ENCODE peak calls at places on chromosome 12, in eight cellular contexts. One of them, this sample, is unnamed.

GRCh38 chr12:89236748-89237428 is 115.4 kb downstream of the DUSP6 start:
- DNase-seq in central memory CD4-positive, alpha-beta T cell: no peak
- DNase-seq in type B pancreatic cell: no peak
- DNase-seq in CD8-positive, alpha-beta memory T cell: no peak
- DNase-seq in activated naive CD8-positive, alpha-beta T cell treated with anti-CD3 and anti-CD28 coated beads for 36 hours: no peak
- DNase-seq in fibroblast of the conjunctiva: no peak
- DNase-seq in head of caudate nucleus: no peak
- DNase-seq in CD8-positive, alpha-beta T cell: no peak
- DNase-seq in this sample: no peak

GRCh38 chr12:50242751-50243191 is 40.5 kb downstream of the LIMA1 start:
- DNase-seq in fibroblast of the conjunctiva: no peak
- DNase-seq in CD8-positive, alpha-beta T cell: no peak
- DNase-seq in type B pancreatic cell: no peak
- DNase-seq in CD8-positive, alpha-beta memory T cell: no peak
- DNase-seq in central memory CD4-positive, alpha-beta T cell: no peak
- DNase-seq in head of caudate nucleus: no peak
- DNase-seq in activated naive CD8-positive, alpha-beta T cell treated with anti-CD3 and anti-CD28 coated beads for 36 hours: no peak
- DNase-seq in this sample: no peak

GRCh38 chr12:59401862-59402261 is 194.0 kb upstream of the SLC16A7 start:
- DNase-seq in fibroblast of the conjunctiva: no peak
- DNase-seq in head of caudate nucleus: no peak
- DNase-seq in activated naive CD8-positive, alpha-beta T cell treated with anti-CD3 and anti-CD28 coated beads for 36 hours: no peak
- DNase-seq in CD8-positive, alpha-beta memory T cell: no peak
- DNase-seq in central memory CD4-positive, alpha-beta T cell: no peak
- DNase-seq in CD8-positive, alpha-beta T cell: no peak
- DNase-seq in type B pancreatic cell: no peak
- DNase-seq in this sample: no peak

GRCh38 chr12:132657004-132657727 is 30.0 kb downstream of the POLE start:
- DNase-seq in activated naive CD8-positive, alpha-beta T cell treated with anti-CD3 and anti-CD28 coated beads for 36 hours: no peak
- DNase-seq in fibroblast of the conjunctiva: no peak
- DNase-seq in CD8-positive, alpha-beta memory T cell: no peak
- DNase-seq in CD8-positive, alpha-beta T cell: no peak
- DNase-seq in type B pancreatic cell: no peak
- DNase-seq in head of caudate nucleus: no peak
- DNase-seq in central memory CD4-positive, alpha-beta T cell: no peak
- DNase-seq in this sample: no peak

GRCh38 chr12:116406529-116406928 is 129.0 kb upstream of the MED13L start:
- DNase-seq in CD8-positive, alpha-beta memory T cell: no peak
- DNase-seq in head of caudate nucleus: peak
- DNase-seq in CD8-positive, alpha-beta T cell: no peak
- DNase-seq in central memory CD4-positive, alpha-beta T cell: no peak
- DNase-seq in type B pancreatic cell: no peak
- DNase-seq in fibroblast of the conjunctiva: peak
- DNase-seq in activated naive CD8-positive, alpha-beta T cell treated with anti-CD3 and anti-CD28 coated beads for 36 hours: no peak
- DNase-seq in this sample: peak

GRCh38 chr12:62995097-62995496 is 60.1 kb upstream of the PPM1H start:
- DNase-seq in CD8-positive, alpha-beta T cell: no peak
- DNase-seq in fibroblast of the conjunctiva: no peak
- DNase-seq in central memory CD4-positive, alpha-beta T cell: no peak
- DNase-seq in head of caudate nucleus: no peak
- DNase-seq in CD8-positive, alpha-beta memory T cell: no peak
- DNase-seq in activated naive CD8-positive, alpha-beta T cell treated with anti-CD3 and anti-CD28 coated beads for 36 hours: no peak
- DNase-seq in type B pancreatic cell: no peak
- DNase-seq in this sample: no peak

GRCh38 chr12:27332407-27333310 is at the start of gene BMAL2:
- DNase-seq in CD8-positive, alpha-beta T cell: peak
- DNase-seq in central memory CD4-positive, alpha-beta T cell: peak
- DNase-seq in head of caudate nucleus: no peak
- DNase-seq in CD8-positive, alpha-beta memory T cell: peak
- DNase-seq in type B pancreatic cell: peak
- DNase-seq in activated naive CD8-positive, alpha-beta T cell treated with anti-CD3 and anti-CD28 coated beads for 36 hours: peak
- DNase-seq in fibroblast of the conjunctiva: no peak
- DNase-seq in this sample: no peak

GRCh38 chr12:23950011-23950774 is 723 bp upstream of the SOX5 start:
- DNase-seq in CD8-positive, alpha-beta T cell: no peak
- DNase-seq in head of caudate nucleus: no peak
- DNase-seq in fibroblast of the conjunctiva: no peak
- DNase-seq in CD8-positive, alpha-beta memory T cell: no peak
- DNase-seq in type B pancreatic cell: no peak
- DNase-seq in central memory CD4-positive, alpha-beta T cell: no peak
- DNase-seq in activated naive CD8-positive, alpha-beta T cell treated with anti-CD3 and anti-CD28 coated beads for 36 hours: no peak
- DNase-seq in this sample: no peak

GRCh38 chr12:27922591-27923139 is 49.9 kb downstream of the PTHLH start:
- DNase-seq in central memory CD4-positive, alpha-beta T cell: no peak
- DNase-seq in CD8-positive, alpha-beta T cell: no peak
- DNase-seq in fibroblast of the conjunctiva: peak
- DNase-seq in head of caudate nucleus: peak
- DNase-seq in activated naive CD8-positive, alpha-beta T cell treated with anti-CD3 and anti-CD28 coated beads for 36 hours: no peak
- DNase-seq in type B pancreatic cell: no peak
- DNase-seq in CD8-positive, alpha-beta memory T cell: no peak
- DNase-seq in this sample: no peak

GRCh38 chr12:12319501-12320322 is 30.3 kb downstream of the MANSC1 start:
- DNase-seq in type B pancreatic cell: no peak
- DNase-seq in CD8-positive, alpha-beta memory T cell: no peak
- DNase-seq in fibroblast of the conjunctiva: peak
- DNase-seq in head of caudate nucleus: no peak
- DNase-seq in CD8-positive, alpha-beta T cell: no peak
- DNase-seq in activated naive CD8-positive, alpha-beta T cell treated with anti-CD3 and anti-CD28 coated beads for 36 hours: no peak
- DNase-seq in central memory CD4-positive, alpha-beta T cell: no peak
- DNase-seq in this sample: peak

GRCh38 chr12:53622724-53623123 is 3.5 kb downstream of the ATF7 start:
- DNase-seq in type B pancreatic cell: no peak
- DNase-seq in fibroblast of the conjunctiva: no peak
- DNase-seq in CD8-positive, alpha-beta memory T cell: no peak
- DNase-seq in head of caudate nucleus: no peak
- DNase-seq in central memory CD4-positive, alpha-beta T cell: no peak
- DNase-seq in CD8-positive, alpha-beta T cell: no peak
- DNase-seq in activated naive CD8-positive, alpha-beta T cell treated with anti-CD3 and anti-CD28 coated beads for 36 hours: no peak
- DNase-seq in this sample: no peak

GRCh38 chr12:97194551-97194950 is 268.1 kb upstream of the RMST start:
- DNase-seq in CD8-positive, alpha-beta memory T cell: no peak
- DNase-seq in activated naive CD8-positive, alpha-beta T cell treated with anti-CD3 and anti-CD28 coated beads for 36 hours: no peak
- DNase-seq in fibroblast of the conjunctiva: no peak
- DNase-seq in CD8-positive, alpha-beta T cell: no peak
- DNase-seq in type B pancreatic cell: no peak
- DNase-seq in head of caudate nucleus: no peak
- DNase-seq in central memory CD4-positive, alpha-beta T cell: no peak
- DNase-seq in this sample: no peak

GRCh38 chr12:130179621-130180020 is 17.4 kb downstream of the FZD10 start:
- DNase-seq in activated naive CD8-positive, alpha-beta T cell treated with anti-CD3 and anti-CD28 coated beads for 36 hours: no peak
- DNase-seq in CD8-positive, alpha-beta memory T cell: no peak
- DNase-seq in CD8-positive, alpha-beta T cell: no peak
- DNase-seq in fibroblast of the conjunctiva: no peak
- DNase-seq in central memory CD4-positive, alpha-beta T cell: no peak
- DNase-seq in type B pancreatic cell: no peak
- DNase-seq in head of caudate nucleus: no peak
- DNase-seq in this sample: no peak

GRCh38 chr12:88309546-88309945 is 167.4 kb downstream of the TMTC3 start:
- DNase-seq in type B pancreatic cell: no peak
- DNase-seq in CD8-positive, alpha-beta memory T cell: no peak
- DNase-seq in activated naive CD8-positive, alpha-beta T cell treated with anti-CD3 and anti-CD28 coated beads for 36 hours: no peak
- DNase-seq in fibroblast of the conjunctiva: no peak
- DNase-seq in head of caudate nucleus: no peak
- DNase-seq in central memory CD4-positive, alpha-beta T cell: no peak
- DNase-seq in CD8-positive, alpha-beta T cell: no peak
- DNase-seq in this sample: no peak

GRCh38 chr12:76375470-76375869 is 27.3 kb upstream of the BBS10 start:
- DNase-seq in central memory CD4-positive, alpha-beta T cell: no peak
- DNase-seq in fibroblast of the conjunctiva: no peak
- DNase-seq in head of caudate nucleus: no peak
- DNase-seq in CD8-positive, alpha-beta memory T cell: no peak
- DNase-seq in type B pancreatic cell: no peak
- DNase-seq in activated naive CD8-positive, alpha-beta T cell treated with anti-CD3 and anti-CD28 coated beads for 36 hours: no peak
- DNase-seq in CD8-positive, alpha-beta T cell: no peak
- DNase-seq in this sample: no peak

GRCh38 chr12:114697741-114698565 is 14.0 kb upstream of the TBX3 start:
- DNase-seq in CD8-positive, alpha-beta T cell: no peak
- DNase-seq in central memory CD4-positive, alpha-beta T cell: no peak
- DNase-seq in head of caudate nucleus: no peak
- DNase-seq in CD8-positive, alpha-beta memory T cell: no peak
- DNase-seq in type B pancreatic cell: no peak
- DNase-seq in fibroblast of the conjunctiva: no peak
- DNase-seq in activated naive CD8-positive, alpha-beta T cell treated with anti-CD3 and anti-CD28 coated beads for 36 hours: no peak
- DNase-seq in this sample: no peak

GRCh38 chr12:110585231-110585799 is 2.2 kb upstream of the PPTC7 start:
- DNase-seq in CD8-positive, alpha-beta memory T cell: no peak
- DNase-seq in type B pancreatic cell: no peak
- DNase-seq in central memory CD4-positive, alpha-beta T cell: peak
- DNase-seq in CD8-positive, alpha-beta T cell: no peak
- DNase-seq in fibroblast of the conjunctiva: no peak
- DNase-seq in activated naive CD8-positive, alpha-beta T cell treated with anti-CD3 and anti-CD28 coated beads for 36 hours: peak
- DNase-seq in head of caudate nucleus: no peak
- DNase-seq in this sample: no peak

GRCh38 chr12:98724384-98725155 is 79.5 kb downstream of the APAF1 start:
- DNase-seq in CD8-positive, alpha-beta memory T cell: no peak
- DNase-seq in fibroblast of the conjunctiva: no peak
- DNase-seq in CD8-positive, alpha-beta T cell: no peak
- DNase-seq in central memory CD4-positive, alpha-beta T cell: no peak
- DNase-seq in type B pancreatic cell: no peak
- DNase-seq in activated naive CD8-positive, alpha-beta T cell treated with anti-CD3 and anti-CD28 coated beads for 36 hours: no peak
- DNase-seq in head of caudate nucleus: no peak
- DNase-seq in this sample: no peak

GRCh38 chr12:22160396-22161003 is 114.5 kb downstream of the CMAS start:
- DNase-seq in central memory CD4-positive, alpha-beta T cell: peak
- DNase-seq in fibroblast of the conjunctiva: no peak
- DNase-seq in activated naive CD8-positive, alpha-beta T cell treated with anti-CD3 and anti-CD28 coated beads for 36 hours: peak
- DNase-seq in type B pancreatic cell: no peak
- DNase-seq in head of caudate nucleus: no peak
- DNase-seq in CD8-positive, alpha-beta T cell: no peak
- DNase-seq in CD8-positive, alpha-beta memory T cell: no peak
- DNase-seq in this sample: no peak

GRCh38 chr12:3869860-3870259 is 3.3 kb downstream of the PARP11 start:
- DNase-seq in CD8-positive, alpha-beta memory T cell: no peak
- DNase-seq in fibroblast of the conjunctiva: no peak
- DNase-seq in activated naive CD8-positive, alpha-beta T cell treated with anti-CD3 and anti-CD28 coated beads for 36 hours: peak
- DNase-seq in type B pancreatic cell: no peak
- DNase-seq in head of caudate nucleus: no peak
- DNase-seq in CD8-positive, alpha-beta T cell: peak
- DNase-seq in central memory CD4-positive, alpha-beta T cell: peak
- DNase-seq in this sample: no peak

GRCh38 chr12:105561981-105562726 is 231.7 kb downstream of the C12orf75 start:
- DNase-seq in central memory CD4-positive, alpha-beta T cell: no peak
- DNase-seq in activated naive CD8-positive, alpha-beta T cell treated with anti-CD3 and anti-CD28 coated beads for 36 hours: no peak
- DNase-seq in head of caudate nucleus: no peak
- DNase-seq in type B pancreatic cell: no peak
- DNase-seq in fibroblast of the conjunctiva: peak
- DNase-seq in CD8-positive, alpha-beta memory T cell: no peak
- DNase-seq in CD8-positive, alpha-beta T cell: no peak
- DNase-seq in this sample: no peak

GRCh38 chr12:65825573-65826512 is 1.6 kb downstream of the HMGA2 start:
- DNase-seq in central memory CD4-positive, alpha-beta T cell: no peak
- DNase-seq in head of caudate nucleus: no peak
- DNase-seq in type B pancreatic cell: peak
- DNase-seq in CD8-positive, alpha-beta T cell: no peak
- DNase-seq in fibroblast of the conjunctiva: no peak
- DNase-seq in CD8-positive, alpha-beta memory T cell: no peak
- DNase-seq in activated naive CD8-positive, alpha-beta T cell treated with anti-CD3 and anti-CD28 coated beads for 36 hours: peak
- DNase-seq in this sample: no peak

GRCh38 chr12:106223485-106224391 is 24.1 kb downstream of the CKAP4 start:
- DNase-seq in central memory CD4-positive, alpha-beta T cell: peak
- DNase-seq in head of caudate nucleus: peak
- DNase-seq in CD8-positive, alpha-beta T cell: peak
- DNase-seq in fibroblast of the conjunctiva: peak
- DNase-seq in CD8-positive, alpha-beta memory T cell: peak
- DNase-seq in type B pancreatic cell: no peak
- DNase-seq in activated naive CD8-positive, alpha-beta T cell treated with anti-CD3 and anti-CD28 coated beads for 36 hours: peak
- DNase-seq in this sample: no peak

GRCh38 chr12:72511906-72512305 is 239.7 kb downstream of the TRHDE start:
- DNase-seq in central memory CD4-positive, alpha-beta T cell: no peak
- DNase-seq in fibroblast of the conjunctiva: peak
- DNase-seq in type B pancreatic cell: no peak
- DNase-seq in head of caudate nucleus: no peak
- DNase-seq in CD8-positive, alpha-beta memory T cell: no peak
- DNase-seq in CD8-positive, alpha-beta T cell: no peak
- DNase-seq in activated naive CD8-positive, alpha-beta T cell treated with anti-CD3 and anti-CD28 coated beads for 36 hours: no peak
- DNase-seq in this sample: no peak

GRCh38 chr12:132179431-132180362 is 35.4 kb downstream of the NOC4L start:
- DNase-seq in CD8-positive, alpha-beta T cell: no peak
- DNase-seq in fibroblast of the conjunctiva: no peak
- DNase-seq in type B pancreatic cell: no peak
- DNase-seq in CD8-positive, alpha-beta memory T cell: no peak
- DNase-seq in activated naive CD8-positive, alpha-beta T cell treated with anti-CD3 and anti-CD28 coated beads for 36 hours: no peak
- DNase-seq in central memory CD4-positive, alpha-beta T cell: no peak
- DNase-seq in head of caudate nucleus: no peak
- DNase-seq in this sample: no peak

GRCh38 chr12:131600160-131600532 is 110.7 kb upstream of the SFSWAP start:
- DNase-seq in activated naive CD8-positive, alpha-beta T cell treated with anti-CD3 and anti-CD28 coated beads for 36 hours: no peak
- DNase-seq in head of caudate nucleus: no peak
- DNase-seq in central memory CD4-positive, alpha-beta T cell: no peak
- DNase-seq in type B pancreatic cell: no peak
- DNase-seq in fibroblast of the conjunctiva: no peak
- DNase-seq in CD8-positive, alpha-beta T cell: no peak
- DNase-seq in CD8-positive, alpha-beta memory T cell: no peak
- DNase-seq in this sample: no peak

GRCh38 chr12:125029756-125030358 is 35.4 kb upstream of the AACS start:
- DNase-seq in head of caudate nucleus: no peak
- DNase-seq in CD8-positive, alpha-beta T cell: no peak
- DNase-seq in activated naive CD8-positive, alpha-beta T cell treated with anti-CD3 and anti-CD28 coated beads for 36 hours: no peak
- DNase-seq in CD8-positive, alpha-beta memory T cell: no peak
- DNase-seq in type B pancreatic cell: no peak
- DNase-seq in central memory CD4-positive, alpha-beta T cell: no peak
- DNase-seq in fibroblast of the conjunctiva: no peak
- DNase-seq in this sample: no peak

GRCh38 chr12:94272280-94272679 is 123.9 kb downstream of the PLXNC1 start:
- DNase-seq in activated naive CD8-positive, alpha-beta T cell treated with anti-CD3 and anti-CD28 coated beads for 36 hours: no peak
- DNase-seq in central memory CD4-positive, alpha-beta T cell: no peak
- DNase-seq in type B pancreatic cell: no peak
- DNase-seq in head of caudate nucleus: no peak
- DNase-seq in CD8-positive, alpha-beta memory T cell: no peak
- DNase-seq in CD8-positive, alpha-beta T cell: no peak
- DNase-seq in fibroblast of the conjunctiva: no peak
- DNase-seq in this sample: no peak

GRCh38 chr12:33536431-33536830 is 96.8 kb upstream of the SYT10 start:
- DNase-seq in activated naive CD8-positive, alpha-beta T cell treated with anti-CD3 and anti-CD28 coated beads for 36 hours: no peak
- DNase-seq in CD8-positive, alpha-beta memory T cell: no peak
- DNase-seq in fibroblast of the conjunctiva: no peak
- DNase-seq in central memory CD4-positive, alpha-beta T cell: no peak
- DNase-seq in head of caudate nucleus: no peak
- DNase-seq in CD8-positive, alpha-beta T cell: no peak
- DNase-seq in type B pancreatic cell: no peak
- DNase-seq in this sample: no peak

GRCh38 chr12:108846320-108846719 is 11.1 kb downstream of the SSH1 start:
- DNase-seq in CD8-positive, alpha-beta T cell: no peak
- DNase-seq in type B pancreatic cell: no peak
- DNase-seq in CD8-positive, alpha-beta memory T cell: no peak
- DNase-seq in fibroblast of the conjunctiva: no peak
- DNase-seq in activated naive CD8-positive, alpha-beta T cell treated with anti-CD3 and anti-CD28 coated beads for 36 hours: no peak
- DNase-seq in head of caudate nucleus: peak
- DNase-seq in central memory CD4-positive, alpha-beta T cell: no peak
- DNase-seq in this sample: no peak

GRCh38 chr12:104370989-104371870 is 67.7 kb downstream of the EID3 start:
- DNase-seq in head of caudate nucleus: no peak
- DNase-seq in type B pancreatic cell: no peak
- DNase-seq in activated naive CD8-positive, alpha-beta T cell treated with anti-CD3 and anti-CD28 coated beads for 36 hours: no peak
- DNase-seq in CD8-positive, alpha-beta T cell: no peak
- DNase-seq in fibroblast of the conjunctiva: no peak
- DNase-seq in central memory CD4-positive, alpha-beta T cell: no peak
- DNase-seq in CD8-positive, alpha-beta memory T cell: no peak
- DNase-seq in this sample: no peak

GRCh38 chr12:1859643-1860042 is 39.3 kb downstream of the LRTM2 start:
- DNase-seq in activated naive CD8-positive, alpha-beta T cell treated with anti-CD3 and anti-CD28 coated beads for 36 hours: no peak
- DNase-seq in CD8-positive, alpha-beta T cell: no peak
- DNase-seq in central memory CD4-positive, alpha-beta T cell: no peak
- DNase-seq in CD8-positive, alpha-beta memory T cell: no peak
- DNase-seq in fibroblast of the conjunctiva: no peak
- DNase-seq in head of caudate nucleus: no peak
- DNase-seq in type B pancreatic cell: no peak
- DNase-seq in this sample: peak

GRCh38 chr12:3935078-3935477 is 61.9 kb upstream of the PARP11 start:
- DNase-seq in head of caudate nucleus: no peak
- DNase-seq in activated naive CD8-positive, alpha-beta T cell treated with anti-CD3 and anti-CD28 coated beads for 36 hours: no peak
- DNase-seq in CD8-positive, alpha-beta memory T cell: no peak
- DNase-seq in CD8-positive, alpha-beta T cell: no peak
- DNase-seq in central memory CD4-positive, alpha-beta T cell: peak
- DNase-seq in fibroblast of the conjunctiva: no peak
- DNase-seq in type B pancreatic cell: no peak
- DNase-seq in this sample: no peak

GRCh38 chr12:69949324-69949723 is 124.3 kb downstream of the MYRFL start:
- DNase-seq in head of caudate nucleus: no peak
- DNase-seq in activated naive CD8-positive, alpha-beta T cell treated with anti-CD3 and anti-CD28 coated beads for 36 hours: no peak
- DNase-seq in CD8-positive, alpha-beta T cell: no peak
- DNase-seq in CD8-positive, alpha-beta memory T cell: no peak
- DNase-seq in fibroblast of the conjunctiva: no peak
- DNase-seq in type B pancreatic cell: no peak
- DNase-seq in central memory CD4-positive, alpha-beta T cell: no peak
- DNase-seq in this sample: no peak